ENCODE peak calls at places on chromosomes 1 and 21, in eight cellular contexts. B is psoas muscle, N is RWPE2, H is iPS DF 6.9, L is GM06990, S is fibroblast of pulmonary artery, V is body of pancreas, F is dorsolateral prefrontal cortex. W is an unnamed sample.

GRCh38 chr1:68104155-68104554 is 53.7 kb upstream of the DIRAS3 start:
- DNase-seq in V (no peak), F (no peak), S (peak), N (no peak), B (no peak), L (no peak), H (no peak), W (no peak)

GRCh38 chr1:232643227-232643626 is 13.3 kb upstream of the SIPA1L2 start:
- DNase-seq in L (no peak), V (no peak), B (no peak), N (no peak), S (no peak), F (no peak), H (no peak), W (no peak)

GRCh38 chr1:232627645-232628334 is 2.1 kb downstream of the SIPA1L2 start:
- DNase-seq in V (no peak), H (no peak), F (no peak), S (peak), B (no peak), L (peak), N (no peak), W (no peak)

GRCh38 chr1:101769520-101769919 is 227.2 kb downstream of the OLFM3 start:
- DNase-seq in B (no peak), F (no peak), L (no peak), N (no peak), H (peak), S (peak), V (peak), W (no peak)

GRCh38 chr1:37474697-37475379 is 458 bp downstream of the ZC3H12A start:
- DNase-seq in V (peak), H (no peak), B (peak), L (no peak), F (no peak), S (no peak), N (no peak), W (no peak)

GRCh38 chr1:246335126-246335525 is 172.0 kb downstream of the SMYD3 start:
- DNase-seq in N (no peak), F (no peak), S (no peak), H (no peak), L (no peak), V (no peak), B (no peak), W (no peak)

GRCh38 chr1:193539731-193540459 is 353.5 kb upstream of the B3GALT2 start:
- DNase-seq in B (no peak), H (no peak), V (no peak), N (no peak), F (no peak), L (peak), S (no peak), W (peak)

GRCh38 chr1:12604114-12604874 is 13.7 kb downstream of the DHRS3 start:
- DNase-seq in S (peak), V (peak), L (no peak), H (no peak), F (no peak), N (peak), B (no peak), W (peak)

GRCh38 chr1:228090613-228091081 is 8.1 kb downstream of the ARF1 start:
- DNase-seq in B (peak), V (no peak), L (no peak), S (peak), N (no peak), H (no peak), F (peak), W (no peak)

GRCh38 chr21:45447821-45448220 is 42.9 kb downstream of the COL18A1 start:
- DNase-seq in V (no peak), B (no peak), F (no peak), L (no peak), N (no peak), S (no peak), H (no peak), W (no peak)

GRCh38 chr21:41369915-41370839 is 8.3 kb downstream of the MX2 start:
- DNase-seq in S (no peak), H (no peak), V (no peak), F (no peak), N (no peak), L (peak), B (no peak), W (peak)

GRCh38 chr21:35072960-35073359 is 23.9 kb upstream of the RUNX1 start:
- DNase-seq in H (no peak), S (peak), B (peak), N (no peak), L (no peak), V (no peak), F (no peak), W (no peak)

DNA sequence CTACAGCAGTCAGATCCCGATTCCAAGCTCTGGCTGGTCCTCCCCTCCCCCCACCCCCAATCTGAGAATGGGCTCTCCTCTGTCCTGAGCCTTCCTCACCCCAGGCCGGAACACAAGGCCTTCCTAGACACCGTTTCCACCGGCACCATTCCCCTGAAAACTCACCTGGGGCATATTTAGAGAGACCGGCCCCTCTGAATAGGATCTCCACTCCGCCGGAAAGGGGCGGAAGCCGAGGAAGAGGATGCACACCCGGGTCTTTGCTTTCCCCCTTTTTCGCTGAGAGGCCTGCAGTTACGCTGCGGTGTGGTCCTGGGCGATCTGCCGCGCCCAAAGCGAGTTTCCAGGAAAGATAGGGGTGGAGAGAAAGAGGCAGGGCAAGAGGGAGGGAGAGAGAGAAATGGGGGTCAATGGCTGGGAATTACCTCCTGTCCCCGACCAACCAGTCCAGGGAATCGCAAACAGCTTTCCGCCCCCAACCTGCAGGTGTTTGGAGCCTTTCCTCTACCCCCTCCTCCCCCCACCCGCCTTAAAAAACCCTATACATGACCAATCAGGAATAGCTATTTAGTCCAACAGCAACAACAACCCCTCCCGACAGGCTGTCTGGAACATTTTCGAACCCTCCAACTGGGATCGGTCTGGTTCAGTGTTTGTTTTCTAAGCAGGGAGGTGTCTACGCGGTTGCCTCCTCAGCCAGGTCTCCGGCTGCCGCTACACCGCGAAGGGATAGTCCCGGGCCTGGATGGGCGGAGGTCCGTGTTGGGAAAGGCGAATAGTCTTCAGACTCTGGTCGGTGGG is 2.8 kb downstream of the TAL1 start:
- DNase-seq in F (no peak), B (no peak), N (no peak), L (no peak), S (no peak), H (no peak), V (no peak), W (no peak)
- H3K4me3 ChIP-seq in F (peak), B (peak), N (no peak), L (no peak), S (no peak), H (no peak), V (no peak), W (no peak)

GRCh38 chr1:61079898-61080336 is 2.4 kb upstream of the NFIA start:
- DNase-seq in V (peak), H (no peak), F (peak), S (peak), L (no peak), B (peak), N (peak), W (no peak)
- H3K4me3 ChIP-seq in V (no peak), H (no peak), F (peak), S (peak), L (no peak), B (peak), N (no peak), W (no peak)

DNA sequence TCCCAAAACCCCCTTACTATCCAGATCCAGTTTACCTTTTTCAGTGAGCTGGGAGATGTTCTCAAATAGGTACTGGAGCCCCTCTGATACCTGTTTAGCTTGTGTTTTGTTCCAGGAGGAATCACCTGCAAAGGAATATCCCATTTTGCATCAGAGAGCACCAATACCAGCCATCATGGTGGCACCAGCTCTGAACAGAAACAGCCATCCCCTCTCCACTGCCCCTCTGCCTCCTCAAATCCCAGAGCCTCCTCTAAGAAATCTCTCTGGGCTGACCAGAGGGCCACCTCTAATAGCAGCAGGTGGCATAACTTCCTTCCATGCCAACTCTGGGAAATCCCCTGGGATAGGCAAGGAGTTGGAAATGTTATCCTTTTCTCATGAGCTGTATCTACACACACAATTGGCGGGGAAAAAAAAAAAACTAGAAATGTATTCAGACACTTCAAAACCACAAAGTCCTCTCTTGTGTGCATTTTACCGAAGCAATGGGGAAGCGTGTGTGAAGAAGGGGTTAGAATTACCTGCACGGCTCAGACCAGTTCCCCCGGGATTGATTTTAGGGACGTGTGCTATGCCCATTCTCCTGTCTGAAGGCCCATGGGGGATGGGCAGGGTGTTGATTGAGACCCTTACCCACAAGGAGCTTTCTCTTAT is 2.4 kb downstream of the PGLYRP4 start:
- DNase-seq in F (no peak), L (no peak), V (no peak), H (no peak), S (no peak), N (no peak), B (no peak), W (no peak)
- H3K4me3 ChIP-seq in F (no peak), L (no peak), V (no peak), H (no peak), S (no peak), N (no peak), B (no peak), W (no peak)

GRCh38 chr1:112712701-112713128 is 2.4 kb downstream of the PPM1J start:
- DNase-seq in N (no peak), V (no peak), F (no peak), S (no peak), B (no peak), H (no peak), L (no peak), W (no peak)

GRCh38 chr1:112716133-112716720 is 1.1 kb upstream of the PPM1J start:
- DNase-seq in F (peak), B (peak), V (peak), H (peak), L (peak), N (no peak), S (peak), W (peak)

GRCh38 chr1:112713466-112714312 is 1.4 kb downstream of the PPM1J start:
- DNase-seq in L (peak), S (no peak), B (peak), H (no peak), N (no peak), V (peak), F (no peak), W (no peak)

GRCh38 chr1:112715264-112716053 is at the start of gene PPM1J:
- DNase-seq in S (peak), F (peak), V (peak), N (peak), L (peak), B (peak), H (peak), W (peak)

DNA sequence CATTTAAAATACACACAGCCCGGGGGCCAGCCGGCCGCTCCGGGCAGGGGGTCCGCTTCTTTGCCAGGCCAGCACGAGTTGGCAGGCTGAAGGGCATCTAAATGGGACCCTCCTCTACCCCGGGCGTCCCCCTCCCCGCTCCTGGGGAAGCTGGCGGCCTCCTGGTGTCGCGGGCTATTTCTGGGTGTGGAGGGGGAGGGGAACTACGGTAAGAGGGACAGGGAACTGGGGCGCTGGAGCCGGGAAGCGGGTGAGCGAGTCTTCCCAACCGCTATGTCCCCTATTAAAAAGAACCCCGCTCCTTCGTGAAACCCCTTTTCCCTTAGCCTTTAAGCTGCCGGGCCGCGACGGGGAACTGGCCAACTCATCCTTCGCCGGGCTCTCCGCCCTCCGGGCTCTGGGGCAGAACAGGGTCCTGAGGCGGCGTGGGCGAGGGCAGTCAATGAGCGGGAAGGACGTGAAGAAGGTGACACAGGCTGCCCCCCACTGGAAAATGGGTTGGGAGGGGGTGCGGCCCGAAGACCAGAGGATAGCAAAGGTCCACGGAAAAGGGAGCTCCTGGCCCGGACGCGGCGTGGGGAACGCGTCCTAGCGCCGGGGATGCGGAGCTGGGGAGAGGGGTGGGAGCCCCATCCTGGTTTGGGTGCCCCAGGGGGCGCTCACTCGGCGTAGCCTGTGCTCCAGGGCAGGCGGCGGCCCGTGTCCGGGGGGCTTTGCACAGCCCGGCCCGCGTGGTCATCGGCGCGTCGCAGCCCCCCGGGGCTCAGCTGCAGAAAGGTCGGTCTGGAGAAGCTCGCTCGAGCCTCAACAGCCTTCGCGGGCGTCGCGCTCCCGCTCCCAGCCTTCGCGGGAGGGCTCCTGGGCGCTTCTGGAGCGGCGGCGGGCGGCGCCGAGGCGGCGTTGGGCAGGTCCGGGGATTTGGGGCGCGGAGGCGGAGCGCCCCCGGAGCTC is 544 bp downstream of the PPM1J start:
- DNase-seq in L (peak), V (peak), H (no peak), N (no peak), S (no peak), B (peak), F (no peak), W (no peak)
- H3K4me3 ChIP-seq in L (peak), V (peak), H (peak), N (peak), S (peak), B (peak), F (peak), W (peak)

GRCh38 chr1:3992746-3993145 is 92.7 kb upstream of the C1orf174 start:
- DNase-seq in B (no peak), S (no peak), N (no peak), F (peak), L (no peak), V (no peak), H (no peak), W (no peak)
- H3K4me3 ChIP-seq in B (no peak), S (no peak), N (no peak), F (no peak), L (no peak), V (no peak), H (no peak), W (no peak)

GRCh38 chr1:117613969-117614865 is 8.4 kb downstream of the TENT5C start:
- DNase-seq in L (no peak), F (no peak), H (no peak), S (no peak), N (no peak), V (peak), B (no peak), W (no peak)

GRCh38 chr1:117616356-117616755 is 10.5 kb downstream of the TENT5C start:
- DNase-seq in N (no peak), F (no peak), S (no peak), V (peak), L (no peak), B (no peak), H (no peak), W (no peak)

GRCh38 chr1:117613249-117613968 is 7.6 kb downstream of the TENT5C start:
- DNase-seq in L (no peak), N (no peak), S (no peak), F (no peak), H (no peak), V (peak), B (no peak), W (no peak)

GRCh38 chr1:117616967-117617366 is 11.1 kb downstream of the TENT5C start:
- DNase-seq in F (no peak), B (no peak), H (no peak), N (no peak), L (no peak), V (no peak), S (no peak), W (no peak)

DNA sequence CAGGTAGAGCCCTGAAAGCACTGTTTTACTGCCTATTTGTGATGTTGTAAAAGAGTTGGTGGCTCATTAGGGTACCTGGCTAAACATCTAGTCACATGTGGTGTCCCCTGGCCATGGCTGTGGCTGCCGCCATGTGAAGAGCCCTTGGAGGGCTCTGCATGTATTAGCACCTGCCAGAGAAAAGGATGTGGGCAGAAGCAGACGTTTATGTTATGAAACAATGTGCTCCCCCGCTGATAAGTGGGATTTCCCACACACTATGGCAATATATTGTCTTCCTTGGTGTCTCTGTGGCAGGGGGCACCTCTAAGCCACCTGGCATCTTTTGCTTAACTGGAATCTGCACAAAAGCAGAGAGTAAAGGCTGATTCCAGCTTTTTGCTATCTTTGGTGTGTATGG is 9.6 kb downstream of the TENT5C start:
- DNase-seq in S (no peak), N (no peak), B (no peak), H (no peak), L (no peak), F (no peak), V (peak), W (peak)
- H3K4me3 ChIP-seq in S (no peak), N (no peak), B (no peak), H (no peak), L (no peak), F (no peak), V (no peak), W (no peak)

GRCh38 chr1:92482665-92483441 is 3.9 kb downstream of the GFI1 start:
- DNase-seq in H (no peak), B (no peak), V (peak), S (no peak), N (no peak), L (peak), F (no peak), W (no peak)
- H3K4me3 ChIP-seq in H (peak), B (peak), V (peak), S (peak), N (no peak), L (peak), F (peak), W (peak)

W was measured in naive thymus-derived CD4-positive, alpha-beta T cell.